ENCODE peak calls at places on chromosome 5, in seven cellular contexts. K is CD4-positive, alpha-beta memory T cell; I is activated T-helper 1 cell treated with Interleukin-2 at 50 U/mL for 16 hours; F is hypothalamus; N is T-helper 9 cell; B is NCI-H1105; A is mesenchymal stem cell. O is an unnamed sample.
A peak's percentile ranks its signal among the peaks of the same experiment; 100 is the strongest.

GRCh38 chr5:126445502-126446174 is 22.4 kb downstream of the GRAMD2B start:
- DNase-seq in I (no peak), F (no peak), A (no peak), B (no peak), K (no peak), N (no peak), O (no peak)

GRCh38 chr5:151691706-151692105 is 5.0 kb upstream of the SPARC start:
- DNase-seq in A (no peak), I (no peak), B (no peak), K (no peak), F (no peak), N (no peak), O (no peak)

GRCh38 chr5:27140831-27141230 is 102.4 kb upstream of the CDH9 start:
- DNase-seq in A (peak; percentile 13), K (no peak), B (no peak), F (no peak), I (no peak), N (no peak), O (no peak)

GRCh38 chr5:31196309-31196708 is 2.8 kb downstream of the CDH6 start:
- DNase-seq in N (no peak), F (no peak), I (no peak), A (peak; percentile 10), K (no peak), B (no peak), O (no peak)

GRCh38 chr5:73256462-73257260 is 83.7 kb downstream of the TMEM174 start:
- DNase-seq in I (no peak), N (no peak), F (no peak), A (no peak), K (no peak), B (no peak), O (no peak)

GRCh38 chr5:123028222-123028621 is 8.3 kb downstream of the PPIC start:
- DNase-seq in I (no peak), K (no peak), B (no peak), A (no peak), N (no peak), F (no peak), O (no peak)

GRCh38 chr5:154868702-154869101 is 10.3 kb downstream of the CNOT8 start:
- DNase-seq in I (no peak), K (no peak), A (no peak), N (no peak), F (no peak), B (no peak), O (no peak)

GRCh38 chr5:143459433-143459832 is 55.9 kb upstream of the NR3C1 start:
- DNase-seq in A (no peak), N (no peak), F (no peak), K (no peak), I (no peak), B (no peak), O (no peak)

GRCh38 chr5:38384396-38384795 is 126.0 kb downstream of the EGFLAM start:
- DNase-seq in I (no peak), B (no peak), N (no peak), F (no peak), A (no peak), K (no peak), O (no peak)

GRCh38 chr5:93598141-93598996 is 15.3 kb downstream of the NR2F1 start:
- DNase-seq in B (no peak), A (peak; percentile 53), F (no peak), I (no peak), K (no peak), N (no peak), O (no peak)

GRCh38 chr5:147613359-147613758 is 103.5 kb upstream of the DPYSL3 start:
- DNase-seq in K (no peak), N (no peak), B (no peak), A (peak; percentile 82), I (no peak), F (no peak), O (no peak)

GRCh38 chr5:88845081-88845697 is 37.8 kb downstream of the MEF2C start:
- DNase-seq in I (no peak), N (no peak), F (no peak), A (no peak), K (no peak), B (no peak), O (no peak)

GRCh38 chr5:157148734-157149615 is 6.3 kb upstream of the MED7 start:
- DNase-seq in I (peak; percentile 60), N (peak; percentile 73), F (peak; percentile 23), B (peak; percentile 27), A (peak; percentile 73), K (peak; percentile 84), O (peak; percentile 70)

GRCh38 chr5:74378464-74378863 is 262.1 kb downstream of the ENC1 start:
- DNase-seq in N (no peak), B (no peak), I (no peak), A (peak; percentile 20), F (no peak), K (no peak), O (no peak)

GRCh38 chr5:130116431-130116830 is 212.2 kb downstream of the CHSY3 start:
- DNase-seq in I (no peak), A (no peak), N (no peak), K (no peak), B (no peak), F (no peak), O (no peak)

O was measured in NCI-H446.